ENCODE peak calls at places on chromosomes 1 and 21, in six cellular contexts. G is lower lobe of right lung; Y is activated effector memory CD4-positive, alpha-beta T cell treated with anti-CD3 and anti-CD28 coated beads, Interleukin-2, amount 50 U/mL, for 16 hours; X is NCI-H146; Q is AG04450; F is lung. V is an unnamed sample.

GRCh38 chr1:220991506-220991905 is 112.3 kb downstream of the HLX start:
- DNase-seq in F (no peak), Y (no peak), Q (no peak), X (no peak), G (no peak), V (no peak)

GRCh38 chr1:35726814-35727433 is 8.2 kb upstream of the C1orf216 start:
- DNase-seq in Q (peak), X (peak), F (peak), Y (peak), G (peak), V (no peak)

GRCh38 chr21:14952916-14953315 is 111.9 kb downstream of the NRIP1 start:
- DNase-seq in Y (no peak), F (no peak), G (no peak), Q (no peak), X (no peak), V (no peak)

GRCh38 chr1:205421728-205422127 is at the start of gene LEMD1:
- DNase-seq in Q (no peak), G (no peak), Y (no peak), X (no peak), F (no peak), V (no peak)

GRCh38 chr1:37556712-37557196 is at the start of gene DNALI1:
- DNase-seq in Q (peak), G (peak), F (peak), X (peak), Y (peak), V (peak)

GRCh38 chr1:6460349-6461236 is 5.4 kb downstream of the TNFRSF25 start:
- DNase-seq in G (no peak), Q (no peak), F (no peak), X (no peak), Y (peak), V (no peak)

GRCh38 chr1:149844096-149844495 is 55.3 kb upstream of the BOLA1 start:
- DNase-seq in F (no peak), X (no peak), Q (no peak), G (no peak), Y (peak), V (no peak)

GRCh38 chr1:27010226-27010994 is 2.2 kb downstream of the TENT5B start:
- DNase-seq in G (no peak), Y (no peak), X (no peak), Q (no peak), F (no peak), V (no peak)

GRCh38 chr1:213123532-213123931 is 72.5 kb downstream of the RPS6KC1 start:
- DNase-seq in G (no peak), F (no peak), X (peak), Y (no peak), Q (peak), V (no peak)

GRCh38 chr1:58214674-58215073 is 331.9 kb downstream of the OMA1 start:
- DNase-seq in Q (no peak), G (no peak), X (no peak), F (no peak), Y (no peak), V (no peak)

GRCh38 chr21:36076878-36077658 is 7.2 kb downstream of the CBR1 start:
- DNase-seq in F (no peak), Q (no peak), G (no peak), Y (no peak), X (no peak), V (no peak)

GRCh38 chr1:167294528-167294927 is 73.8 kb downstream of the POU2F1 start:
- DNase-seq in Q (no peak), Y (no peak), G (no peak), F (no peak), X (no peak), V (no peak)

GRCh38 chr1:117535776-117536175 is 70.1 kb upstream of the TENT5C start:
- DNase-seq in Y (no peak), Q (no peak), F (no peak), X (no peak), G (no peak), V (no peak)